ENCODE peak calls at places on chromosome 12, in six cellular contexts. R is Panc1, C is PC-3, N is AG04450, G is BE2C, F is suprapubic skin. Y is an unnamed sample.
A peak's percentile ranks its signal among the peaks of the same experiment; 100 is the strongest.

GRCh38 chr12:48423200-48423599 is 49.2 kb upstream of the ANP32D start:
- DNase-seq in R (no peak), C (no peak), N (no peak), G (no peak), F (no peak), Y (no peak)

GRCh38 chr12:79020106-79020505 is 155.5 kb downstream of the SYT1 start:
- DNase-seq in R (no peak), C (peak; percentile 5), N (no peak), G (peak; percentile 56), F (no peak), Y (no peak)

GRCh38 chr12:94970560-94970959 is 32.9 kb downstream of the NDUFA12 start:
- DNase-seq in R (no peak), C (no peak), N (no peak), G (no peak), F (no peak), Y (no peak)

GRCh38 chr12:2739832-2740641 is 54.7 kb upstream of the FKBP4 start:
- DNase-seq in R (no peak), C (peak; percentile 64), N (peak; percentile 1), G (peak; percentile 27), F (no peak), Y (no peak)

GRCh38 chr12:52871291-52871961 is 22.6 kb upstream of the KRT78 start:
- DNase-seq in R (no peak), C (peak; percentile 91), N (no peak), G (no peak), F (no peak), Y (no peak)

GRCh38 chr12:57027011-57027804 is 10.9 kb upstream of the TAC3 start:
- DNase-seq in R (no peak), C (no peak), N (no peak), G (peak; percentile 31), F (no peak), Y (no peak)

GRCh38 chr12:51393676-51394545 is 2.7 kb upstream of the GALNT6 start:
- DNase-seq in R (peak; percentile 63), C (peak; percentile 96), N (peak; percentile 59), G (no peak), F (peak; percentile 69), Y (no peak)

GRCh38 chr12:89597770-89598169 is 71.9 kb upstream of the POC1B start:
- DNase-seq in R (no peak), C (no peak), N (no peak), G (no peak), F (no peak), Y (no peak)

GRCh38 chr12:25054783-25055144 is 105.9 kb upstream of the BCAT1 start:
- DNase-seq in R (no peak), C (no peak), N (no peak), G (no peak), F (no peak), Y (no peak)

GRCh38 chr12:4011597-4011996 is 138.4 kb upstream of the PARP11 start:
- DNase-seq in R (no peak), C (peak; percentile 58), N (no peak), G (no peak), F (no peak), Y (no peak)

GRCh38 chr12:85016423-85016822 is 19.7 kb downstream of the TSPAN19 start:
- DNase-seq in R (peak; percentile 24), C (peak; percentile 84), N (peak; percentile 61), G (peak; percentile 62), F (no peak), Y (no peak)

GRCh38 chr12:92089559-92089958 is 56.1 kb downstream of the BTG1 start:
- DNase-seq in R (no peak), C (no peak), N (no peak), G (no peak), F (no peak), Y (no peak)

GRCh38 chr12:92098594-92099370 is 46.9 kb downstream of the BTG1 start:
- DNase-seq in R (no peak), C (no peak), N (no peak), G (no peak), F (no peak), Y (no peak)

GRCh38 chr12:92096346-92097136 is 49.1 kb downstream of the BTG1 start:
- DNase-seq in R (no peak), C (peak; percentile 64), N (no peak), G (no peak), F (no peak), Y (no peak)

GRCh38 chr12:92088802-92089201 is 56.8 kb downstream of the BTG1 start:
- DNase-seq in R (no peak), C (no peak), N (no peak), G (no peak), F (no peak), Y (no peak)

GRCh38 chr12:92094751-92095161 is 50.9 kb downstream of the BTG1 start:
- DNase-seq in R (no peak), C (peak; percentile 77), N (no peak), G (no peak), F (no peak), Y (no peak)
- TF ChIP-seq CTCF in R (peak; percentile 13), C (peak; percentile 28), N (peak; percentile 21), G (no peak), F (no peak), Y (no peak)

GRCh38 chr12:71237128-71237527 is 79.3 kb upstream of the TSPAN8 start:
- DNase-seq in R (no peak), C (no peak), N (no peak), G (no peak), F (no peak), Y (no peak)

GRCh38 chr12:71240941-71241340 is 83.1 kb upstream of the TSPAN8 start:
- DNase-seq in R (no peak), C (no peak), N (no peak), G (no peak), F (no peak), Y (no peak)

GRCh38 chr12:71233083-71233482 is 75.3 kb upstream of the TSPAN8 start:
- DNase-seq in R (no peak), C (no peak), N (no peak), G (no peak), F (no peak), Y (no peak)

GRCh38 chr12:71230542-71230941 is 72.7 kb upstream of the TSPAN8 start:
- DNase-seq in R (no peak), C (no peak), N (no peak), G (no peak), F (no peak), Y (no peak)

GRCh38 chr12:71236133-71236660 is 78.4 kb upstream of the TSPAN8 start:
- DNase-seq in R (no peak), C (no peak), N (no peak), G (no peak), F (no peak), Y (no peak)
- H3K27me3 ChIP-seq in R (no peaks in the 10 kb centered on the region), C (no peaks in the 10 kb centered on the region), N (no peaks in the 10 kb centered on the region), G (no peaks in the 10 kb centered on the region), F (no peaks in the 10 kb centered on the region), Y (no peaks in the 10 kb centered on the region)

GRCh38 chr12:13198921-13199320 is 2.4 kb downstream of the EMP1 start:
- DNase-seq in R (no peak), C (no peak), N (no peak), G (no peak), F (no peak), Y (no peak)

GRCh38 chr12:13198240-13198639 is 1.7 kb downstream of the EMP1 start:
- DNase-seq in R (no peak), C (no peak), N (no peak), G (no peak), F (no peak), Y (no peak)

GRCh38 chr12:13197526-13198141 is 1.1 kb downstream of the EMP1 start:
- DNase-seq in R (no peak), C (no peak), N (no peak), G (no peak), F (peak; percentile 85), Y (no peak)

GRCh38 chr12:13203028-13203922 is 6.7 kb downstream of the EMP1 start:
- DNase-seq in R (no peak), C (no peak), N (no peak), G (peak; percentile 23), F (peak; percentile 86), Y (peak; percentile 73)

DNA sequence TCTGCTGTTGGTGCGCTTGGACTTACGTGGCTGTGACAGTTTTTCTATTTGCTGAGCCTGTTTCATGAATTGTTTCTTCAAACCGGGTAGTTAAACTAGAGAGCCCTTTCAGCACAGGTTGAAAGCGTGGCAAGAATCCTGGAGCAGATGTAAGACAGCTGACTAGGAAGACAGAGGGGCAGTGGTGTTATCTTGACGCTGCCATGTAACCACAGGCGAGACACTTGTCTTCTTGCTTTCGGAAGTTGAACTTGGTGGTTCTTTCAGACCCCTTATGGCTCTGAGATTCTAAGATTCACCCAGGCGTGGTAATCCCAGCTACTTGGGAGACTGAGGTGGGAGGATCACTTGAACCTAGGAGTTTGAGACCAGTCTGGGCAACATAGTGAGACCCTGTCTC is 4.3 kb downstream of the EMP1 start:
- DNase-seq in R (no peak), C (no peak), N (no peak), G (no peak), F (no peak), Y (no peak)
- H3K4me3 ChIP-seq in R (no peak overlapping the region), C (no peak overlapping the region), N (no peak overlapping the region), G (no peak overlapping the region), F (peak overlapping the region; percentile 76), Y (no peak overlapping the region)

GRCh38 chr12:114668151-114668891 is 15.7 kb downstream of the TBX3 start:
- DNase-seq in R (no peak), C (peak; percentile 98), N (no peak), G (peak; percentile 91), F (peak; percentile 92), Y (peak; percentile 64)
- TF ChIP-seq CTCF in R (peak; percentile 82), C (peak; percentile 75), N (peak; percentile 55), G (peak; percentile 63), F (peak; percentile 49), Y (peak; percentile 42)

GRCh38 chr12:27966870-27967269 is 5.7 kb downstream of the PTHLH start:
- DNase-seq in R (peak; percentile 94), C (peak; percentile 100), N (peak; percentile 92), G (no peak), F (no peak), Y (no peak)
- H3K27me3 ChIP-seq in R (peaks cover 12% of the 10 kb centered on the region), C (no peaks in the 10 kb centered on the region), N (no peaks in the 10 kb centered on the region), G (peaks cover 84% of the 10 kb centered on the region), F (peaks cover 55% of the 10 kb centered on the region), Y (peaks cover 28% of the 10 kb centered on the region)

GRCh38 chr12:92466391-92467305 is 236.1 kb upstream of the PLEKHG7 start:
- DNase-seq in R (no peak), C (no peak), N (no peak), G (no peak), F (no peak), Y (no peak)

GRCh38 chr12:92469837-92470236 is 233.0 kb upstream of the PLEKHG7 start:
- DNase-seq in R (no peak), C (peak; percentile 47), N (no peak), G (no peak), F (no peak), Y (no peak)

GRCh38 chr12:92468358-92469020 is 234.3 kb upstream of the PLEKHG7 start:
- DNase-seq in R (no peak), C (no peak), N (no peak), G (no peak), F (no peak), Y (no peak)

GRCh38 chr12:92465786-92466185 is 237.0 kb upstream of the PLEKHG7 start:
- DNase-seq in R (no peak), C (no peak), N (no peak), G (no peak), F (no peak), Y (no peak)

GRCh38 chr12:92467886-92468285 is 234.9 kb upstream of the PLEKHG7 start:
- DNase-seq in R (no peak), C (peak; percentile 4), N (no peak), G (no peak), F (no peak), Y (no peak)
- H3K4me3 ChIP-seq in R (no peak overlapping the region), C (no peak overlapping the region), N (no peak overlapping the region), G (no peak overlapping the region), F (no peak overlapping the region), Y (no peak overlapping the region)

GRCh38 chr12:69196302-69197288 is 42.8 kb upstream of the CPSF6 start:
- DNase-seq in R (peak; percentile 17), C (peak; percentile 47), N (no peak), G (no peak), F (no peak), Y (no peak)
- TF ChIP-seq CTCF in R (peak; percentile 52), C (peak; percentile 54), N (peak; percentile 46), G (peak; percentile 42), F (no peak), Y (peak; percentile 29)

Y was measured in left lung.